ENCODE peak calls at places on chromosomes 4 and X, in nine cellular contexts. One of them, this sample, is unnamed.

GRCh38 chr4:93451954-93452353 is 376.6 kb upstream of the ATOH1 start:
- DNase-seq in left lung: no peak
- DNase-seq in A172: no peak
- DNase-seq in GM12891: no peak
- DNase-seq in fibroblast of mammary gland: no peak
- DNase-seq in kidney epithelial cell: no peak
- DNase-seq in glomerular endothelial cell: no peak
- DNase-seq in activated naive CD4-positive, alpha-beta T cell treated with anti-CD3 and anti-CD28 coated beads, Interleukin-2, amount 50 U/mL, for 72 hours: no peak
- DNase-seq in amygdala: no peak
- DNase-seq in this sample: no peak

GRCh38 chr4:15706646-15707362 is 3.9 kb downstream of the BST1 start:
- DNase-seq in left lung: no peak
- DNase-seq in A172: no peak
- DNase-seq in GM12891: no peak
- DNase-seq in fibroblast of mammary gland: no peak
- DNase-seq in kidney epithelial cell: no peak
- DNase-seq in glomerular endothelial cell: no peak
- DNase-seq in activated naive CD4-positive, alpha-beta T cell treated with anti-CD3 and anti-CD28 coated beads, Interleukin-2, amount 50 U/mL, for 72 hours: no peak
- DNase-seq in amygdala: no peak
- DNase-seq in this sample: no peak

GRCh38 chr4:2353222-2354107 is 65.0 kb downstream of the ZFYVE28 start:
- DNase-seq in left lung: peak; percentile 71
- DNase-seq in A172: no peak
- DNase-seq in GM12891: no peak
- DNase-seq in fibroblast of mammary gland: no peak
- DNase-seq in kidney epithelial cell: no peak
- DNase-seq in glomerular endothelial cell: no peak
- DNase-seq in activated naive CD4-positive, alpha-beta T cell treated with anti-CD3 and anti-CD28 coated beads, Interleukin-2, amount 50 U/mL, for 72 hours: no peak
- DNase-seq in amygdala: no peak
- DNase-seq in this sample: no peak

GRCh38 chr4:188400456-188400855 is 261.2 kb downstream of the TRIML1 start:
- DNase-seq in left lung: no peak
- DNase-seq in A172: no peak
- DNase-seq in GM12891: no peak
- DNase-seq in fibroblast of mammary gland: peak; percentile 88
- DNase-seq in kidney epithelial cell: no peak
- DNase-seq in glomerular endothelial cell: no peak
- DNase-seq in activated naive CD4-positive, alpha-beta T cell treated with anti-CD3 and anti-CD28 coated beads, Interleukin-2, amount 50 U/mL, for 72 hours: no peak
- DNase-seq in amygdala: no peak
- DNase-seq in this sample: no peak

GRCh38 chr4:116811730-116812129 is 273.6 kb downstream of the TRAM1L1 start:
- DNase-seq in left lung: peak; percentile 4
- DNase-seq in A172: no peak
- DNase-seq in GM12891: no peak
- DNase-seq in fibroblast of mammary gland: no peak
- DNase-seq in kidney epithelial cell: no peak
- DNase-seq in glomerular endothelial cell: no peak
- DNase-seq in activated naive CD4-positive, alpha-beta T cell treated with anti-CD3 and anti-CD28 coated beads, Interleukin-2, amount 50 U/mL, for 72 hours: no peak
- DNase-seq in amygdala: no peak
- DNase-seq in this sample: no peak

GRCh38 chrX:114619874-114620273 is 36.0 kb downstream of the HTR2C start:
- DNase-seq in left lung: no peak
- DNase-seq in A172: no peak
- DNase-seq in GM12891: peak; percentile 0
- DNase-seq in fibroblast of mammary gland: peak; percentile 8
- DNase-seq in kidney epithelial cell: no peak
- DNase-seq in glomerular endothelial cell: no peak
- DNase-seq in activated naive CD4-positive, alpha-beta T cell treated with anti-CD3 and anti-CD28 coated beads, Interleukin-2, amount 50 U/mL, for 72 hours: no peak
- DNase-seq in amygdala: no peak
- DNase-seq in this sample: peak; percentile 55

GRCh38 chrX:132615396-132616131 is 126.7 kb upstream of the MBNL3 start:
- DNase-seq in left lung: no peak
- DNase-seq in A172: no peak
- DNase-seq in GM12891: no peak
- DNase-seq in fibroblast of mammary gland: peak; percentile 41
- DNase-seq in kidney epithelial cell: no peak
- DNase-seq in glomerular endothelial cell: no peak
- DNase-seq in activated naive CD4-positive, alpha-beta T cell treated with anti-CD3 and anti-CD28 coated beads, Interleukin-2, amount 50 U/mL, for 72 hours: peak; percentile 43
- DNase-seq in amygdala: no peak
- DNase-seq in this sample: peak; percentile 16

GRCh38 chrX:786441-786881 is 155.9 kb downstream of the SHOX start:
- DNase-seq in left lung: peak; percentile 11
- DNase-seq in A172: no peak
- DNase-seq in GM12891: no peak
- DNase-seq in fibroblast of mammary gland: no peak
- DNase-seq in kidney epithelial cell: no peak
- DNase-seq in glomerular endothelial cell: no peak
- DNase-seq in activated naive CD4-positive, alpha-beta T cell treated with anti-CD3 and anti-CD28 coated beads, Interleukin-2, amount 50 U/mL, for 72 hours: no peak
- DNase-seq in amygdala: no peak
- DNase-seq in this sample: no peak

GRCh38 chrX:139823806-139824205 is 109.0 kb downstream of the ATP11C start:
- DNase-seq in left lung: no peak
- DNase-seq in A172: no peak
- DNase-seq in GM12891: no peak
- DNase-seq in fibroblast of mammary gland: peak; percentile 36
- DNase-seq in kidney epithelial cell: no peak
- DNase-seq in glomerular endothelial cell: no peak
- DNase-seq in activated naive CD4-positive, alpha-beta T cell treated with anti-CD3 and anti-CD28 coated beads, Interleukin-2, amount 50 U/mL, for 72 hours: no peak
- DNase-seq in amygdala: no peak
- DNase-seq in this sample: no peak

GRCh38 chr4:37988670-37989069 is 28.5 kb downstream of the PTTG2 start:
- DNase-seq in left lung: no peak
- DNase-seq in A172: no peak
- DNase-seq in GM12891: no peak
- DNase-seq in fibroblast of mammary gland: no peak
- DNase-seq in kidney epithelial cell: no peak
- DNase-seq in glomerular endothelial cell: no peak
- DNase-seq in activated naive CD4-positive, alpha-beta T cell treated with anti-CD3 and anti-CD28 coated beads, Interleukin-2, amount 50 U/mL, for 72 hours: no peak
- DNase-seq in amygdala: no peak
- DNase-seq in this sample: peak; percentile 47

GRCh38 chr4:150415213-150415612 is 166.7 kb upstream of the MAB21L2 start:
- DNase-seq in left lung: no peak
- DNase-seq in A172: no peak
- DNase-seq in GM12891: no peak
- DNase-seq in fibroblast of mammary gland: no peak
- DNase-seq in kidney epithelial cell: no peak
- DNase-seq in glomerular endothelial cell: no peak
- DNase-seq in activated naive CD4-positive, alpha-beta T cell treated with anti-CD3 and anti-CD28 coated beads, Interleukin-2, amount 50 U/mL, for 72 hours: no peak
- DNase-seq in amygdala: no peak
- DNase-seq in this sample: no peak

GRCh38 chr4:7287918-7288280 is 95.6 kb downstream of the SORCS2 start:
- DNase-seq in left lung: peak; percentile 60
- DNase-seq in A172: no peak
- DNase-seq in GM12891: no peak
- DNase-seq in fibroblast of mammary gland: no peak
- DNase-seq in kidney epithelial cell: no peak
- DNase-seq in glomerular endothelial cell: no peak
- DNase-seq in activated naive CD4-positive, alpha-beta T cell treated with anti-CD3 and anti-CD28 coated beads, Interleukin-2, amount 50 U/mL, for 72 hours: no peak
- DNase-seq in amygdala: no peak
- DNase-seq in this sample: no peak

GRCh38 chrX:19647731-19648588 is 132.7 kb upstream of the MAP3K15 start:
- DNase-seq in left lung: no peak
- DNase-seq in A172: no peak
- DNase-seq in GM12891: no peak
- DNase-seq in fibroblast of mammary gland: peak; percentile 74
- DNase-seq in kidney epithelial cell: no peak
- DNase-seq in glomerular endothelial cell: no peak
- DNase-seq in activated naive CD4-positive, alpha-beta T cell treated with anti-CD3 and anti-CD28 coated beads, Interleukin-2, amount 50 U/mL, for 72 hours: no peak
- DNase-seq in amygdala: no peak
- DNase-seq in this sample: no peak

GRCh38 chr4:74038161-74039064 is at the start of gene CXCL3:
- DNase-seq in left lung: peak; percentile 94
- DNase-seq in A172: peak; percentile 16
- DNase-seq in GM12891: no peak
- DNase-seq in fibroblast of mammary gland: peak; percentile 63
- DNase-seq in kidney epithelial cell: no peak
- DNase-seq in glomerular endothelial cell: no peak
- DNase-seq in activated naive CD4-positive, alpha-beta T cell treated with anti-CD3 and anti-CD28 coated beads, Interleukin-2, amount 50 U/mL, for 72 hours: no peak
- DNase-seq in amygdala: peak; percentile 17
- DNase-seq in this sample: peak; percentile 4

GRCh38 chr4:36747277-36748129 is 466.1 kb downstream of the DTHD1 start:
- DNase-seq in left lung: no peak
- DNase-seq in A172: no peak
- DNase-seq in GM12891: no peak
- DNase-seq in fibroblast of mammary gland: no peak
- DNase-seq in kidney epithelial cell: no peak
- DNase-seq in glomerular endothelial cell: no peak
- DNase-seq in activated naive CD4-positive, alpha-beta T cell treated with anti-CD3 and anti-CD28 coated beads, Interleukin-2, amount 50 U/mL, for 72 hours: no peak
- DNase-seq in amygdala: no peak
- DNase-seq in this sample: no peak